ENCODE peak calls at places on chromosomes 16 and 17, in five cellular contexts. W is lung, Z is left lung, L is spleen, I is heart right ventricle. T is an unnamed sample.
A peak's percentile ranks its signal among the peaks of the same experiment; 100 is the strongest.

GRCh38 chr17:83155128-83156081 is 76.0 kb downstream of the METRNL start:
- DNase-seq in W (peak; percentile 29), Z (peak; percentile 72), L (peak; percentile 54), I (no peak), T (no peak)

GRCh38 chr17:55254375-55254774 is 10.4 kb upstream of the HLF start:
- DNase-seq in W (no peak), Z (no peak), L (no peak), I (no peak), T (no peak)

GRCh38 chr16:4344659-4345438 is 6.3 kb downstream of the PAM16 start:
- DNase-seq in W (no peak), Z (no peak), L (no peak), I (no peak), T (no peak)

GRCh38 chr17:63919311-63919723 is 678 bp upstream of the GH1 start:
- DNase-seq in W (peak; percentile 53), Z (peak; percentile 31), L (peak; percentile 86), I (peak; percentile 51), T (peak; percentile 46)

GRCh38 chr17:72634621-72635020 is 457.9 kb downstream of the SLC39A11 start:
- DNase-seq in W (no peak), Z (no peak), L (no peak), I (no peak), T (no peak)

GRCh38 chr17:1298616-1299015 is 19.2 kb downstream of the TRARG1 start:
- DNase-seq in W (no peak), Z (no peak), L (no peak), I (no peak), T (no peak)

GRCh38 chr16:23025692-23026305 is 123.5 kb downstream of the USP31 start:
- DNase-seq in W (no peak), Z (no peak), L (no peak), I (no peak), T (no peak)

GRCh38 chr17:41406205-41406604 is 8.8 kb upstream of the KRT31 start:
- DNase-seq in W (no peak), Z (no peak), L (no peak), I (no peak), T (no peak)

GRCh38 chr16:51538707-51539604 is 387.9 kb upstream of the SALL1 start:
- DNase-seq in W (no peak), Z (no peak), L (no peak), I (no peak), T (no peak)

GRCh38 chr16:74868501-74868900 is 93.9 kb upstream of the FA2H start:
- DNase-seq in W (no peak), Z (no peak), L (no peak), I (peak; percentile 16), T (no peak)

GRCh38 chr16:30005341-30006094 is 5.3 kb downstream of the DOC2A start:
- DNase-seq in W (no peak), Z (peak; percentile 76), L (no peak), I (no peak), T (no peak)

GRCh38 chr16:3220839-3221238 is 14.1 kb downstream of the ZNF200 start:
- DNase-seq in W (no peak), Z (no peak), L (no peak), I (no peak), T (no peak)

GRCh38 chr16:3223913-3224515 is 10.9 kb downstream of the ZNF200 start:
- DNase-seq in W (no peak), Z (no peak), L (no peak), I (no peak), T (no peak)
- H3K9me3 ChIP-seq in W (peaks cover 38% of the 10 kb centered on the region), Z (peaks cover 22% of the 10 kb centered on the region), L (peaks cover 100% of the 10 kb centered on the region), I (peaks cover 87% of the 10 kb centered on the region), T (peaks cover 21% of the 10 kb centered on the region)

DNA sequence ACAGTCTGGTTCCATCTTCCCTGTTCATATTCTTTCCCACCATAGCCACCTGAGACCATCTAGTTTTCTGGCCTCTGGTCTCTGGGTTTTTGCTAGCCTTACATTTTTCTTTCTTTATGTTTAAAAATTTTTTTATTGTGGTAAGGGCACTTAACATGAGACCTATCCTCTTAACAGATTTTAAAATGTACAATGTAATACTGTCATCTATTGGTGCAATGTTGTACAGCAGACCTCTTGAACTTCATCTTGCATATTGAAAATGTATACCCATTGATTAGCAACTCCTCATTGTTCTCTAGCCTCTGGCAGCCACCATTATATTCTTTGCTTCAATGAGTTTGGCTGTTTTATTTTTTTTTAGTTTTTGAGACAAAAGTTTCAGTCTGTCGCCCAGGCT is 39.2 kb downstream of the ITGAM start:
- DNase-seq in W (no peak), Z (no peak), L (no peak), I (no peak), T (no peak)
- TF ChIP-seq CTCF in W (no peak), Z (no peak), L (no peak), I (no peak), T (no peak)

DNA sequence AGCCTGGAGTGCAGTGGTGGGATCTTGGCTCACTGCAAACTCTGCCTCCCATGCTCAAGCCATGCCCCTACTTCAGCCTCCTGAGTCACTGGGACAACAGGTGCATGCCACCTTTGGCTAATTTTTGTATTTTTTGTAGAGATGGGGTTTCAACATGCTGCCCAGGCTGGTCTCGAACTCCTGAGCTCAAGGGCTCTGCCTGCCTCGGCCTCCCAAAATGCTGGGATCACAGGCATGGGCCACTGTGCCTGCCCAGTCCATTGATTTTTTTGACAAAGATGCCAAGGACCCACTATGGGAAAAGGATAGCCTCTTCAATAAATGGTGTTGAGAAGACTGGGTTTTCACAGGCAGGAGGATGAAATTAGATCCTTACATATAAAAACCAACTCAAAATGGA is 10.8 kb upstream of the ADCY7 start:
- DNase-seq in W (no peak), Z (no peak), L (no peak), I (no peak), T (no peak)
- H3K4me1 ChIP-seq in W (no peaks in the 10 kb centered on the region), Z (peaks cover 45% of the 10 kb centered on the region), L (peaks cover 50% of the 10 kb centered on the region), I (peaks cover 43% of the 10 kb centered on the region), T (no peaks in the 10 kb centered on the region)

DNA sequence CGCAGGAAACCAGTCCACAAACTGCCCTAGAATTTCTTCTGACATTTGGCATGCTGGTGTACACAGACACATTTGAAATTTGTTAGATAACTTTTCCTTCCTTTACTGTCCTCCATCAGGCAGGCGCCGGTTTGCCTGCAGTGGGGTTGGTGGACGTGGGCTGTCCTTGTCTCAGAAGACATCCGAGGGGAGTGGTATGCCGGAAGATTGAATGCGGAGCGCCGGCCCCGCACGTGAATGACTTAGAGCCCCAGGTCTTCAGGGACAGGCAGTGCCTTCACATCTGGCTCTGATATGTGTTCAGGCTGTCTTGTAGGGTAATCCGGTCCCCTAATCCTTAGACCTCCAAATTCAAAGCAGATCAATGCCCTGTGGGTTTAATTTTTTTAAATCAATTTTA is 13.4 kb downstream of the RAB40C start:
- DNase-seq in W (no peak), Z (no peak), L (no peak), I (no peak), T (no peak)
- H3K9me3 ChIP-seq in W (no peaks in the 10 kb centered on the region), Z (no peaks in the 10 kb centered on the region), L (peaks cover 10% of the 10 kb centered on the region), I (no peaks in the 10 kb centered on the region), T (no peaks in the 10 kb centered on the region)

GRCh38 chr16:88347656-88348376 is 34.9 kb upstream of the ZNF469 start:
- DNase-seq in W (no peak), Z (peak; percentile 34), L (peak; percentile 83), I (no peak), T (no peak)
- TF ChIP-seq CTCF in W (no peak), Z (no peak), L (no peak), I (no peak), T (no peak)

GRCh38 chr16:68082596-68083238 is 2.5 kb upstream of the NFATC3 start:
- DNase-seq in W (no peak), Z (no peak), L (no peak), I (no peak), T (no peak)
- H3K4me1 ChIP-seq in W (peaks cover 2% of the 10 kb centered on the region), Z (peaks cover 87% of the 10 kb centered on the region), L (peaks cover 87% of the 10 kb centered on the region), I (peaks cover 85% of the 10 kb centered on the region), T (peaks cover 72% of the 10 kb centered on the region)

DNA sequence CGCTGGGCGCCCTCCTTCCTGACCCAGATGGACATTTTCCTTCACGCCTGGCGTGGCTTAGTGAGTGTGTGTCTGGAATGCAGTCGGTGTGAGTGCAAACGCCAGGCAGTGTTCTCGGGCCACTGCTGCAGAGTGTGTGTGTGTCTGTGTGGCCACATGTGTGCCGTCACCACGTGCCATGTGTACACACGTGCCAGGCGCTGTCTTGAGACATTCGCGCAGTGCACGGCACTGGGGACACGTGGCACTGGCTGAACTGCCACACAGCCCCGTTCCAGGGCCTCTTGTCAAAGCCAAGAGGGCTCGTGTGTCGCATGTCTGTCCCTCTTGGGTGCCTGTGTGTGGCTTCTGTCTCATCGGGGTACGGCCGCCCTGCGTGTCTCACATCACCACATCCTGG is 28.8 kb downstream of the MAPK8IP3 start:
- DNase-seq in W (no peak), Z (no peak), L (no peak), I (no peak), T (no peak)
- H3K9me3 ChIP-seq in W (no peaks in the 10 kb centered on the region), Z (no peaks in the 10 kb centered on the region), L (no peaks in the 10 kb centered on the region), I (no peaks in the 10 kb centered on the region), T (no peaks in the 10 kb centered on the region)

GRCh38 chr16:62205459-62205858 is 169.2 kb upstream of the CDH8 start:
- DNase-seq in W (no peak), Z (no peak), L (no peak), I (no peak), T (no peak)
- TF ChIP-seq CTCF in W (no peak), Z (no peak), L (no peak), I (no peak), T (no peak)

DNA sequence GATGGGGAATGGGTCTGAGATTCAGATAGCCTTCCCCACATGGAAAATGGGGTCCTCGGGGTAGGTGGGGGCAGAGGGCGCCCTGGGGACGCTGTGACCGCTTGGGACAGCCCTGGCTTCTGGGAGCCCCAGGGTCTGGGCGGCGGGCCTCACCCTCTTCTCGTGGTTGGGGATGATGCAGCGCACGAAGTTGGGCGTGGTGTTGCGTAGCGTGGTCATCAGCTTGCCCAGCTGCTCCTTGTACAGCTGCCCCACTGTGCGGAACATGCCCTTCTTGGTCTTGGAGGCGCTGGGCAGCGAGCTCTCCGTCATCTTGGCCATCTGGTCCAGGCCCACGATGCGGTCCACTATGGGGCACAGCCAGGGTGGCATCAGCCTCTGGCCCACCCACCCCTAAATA is 99.9 kb downstream of the NDE1 start:
- DNase-seq in W (no peak), Z (no peak), L (no peak), I (no peak), T (no peak)
- H3K4me1 ChIP-seq in W (no peaks in the 10 kb centered on the region), Z (no peaks in the 10 kb centered on the region), L (peaks cover 3% of the 10 kb centered on the region), I (no peaks in the 10 kb centered on the region), T (no peaks in the 10 kb centered on the region)

DNA sequence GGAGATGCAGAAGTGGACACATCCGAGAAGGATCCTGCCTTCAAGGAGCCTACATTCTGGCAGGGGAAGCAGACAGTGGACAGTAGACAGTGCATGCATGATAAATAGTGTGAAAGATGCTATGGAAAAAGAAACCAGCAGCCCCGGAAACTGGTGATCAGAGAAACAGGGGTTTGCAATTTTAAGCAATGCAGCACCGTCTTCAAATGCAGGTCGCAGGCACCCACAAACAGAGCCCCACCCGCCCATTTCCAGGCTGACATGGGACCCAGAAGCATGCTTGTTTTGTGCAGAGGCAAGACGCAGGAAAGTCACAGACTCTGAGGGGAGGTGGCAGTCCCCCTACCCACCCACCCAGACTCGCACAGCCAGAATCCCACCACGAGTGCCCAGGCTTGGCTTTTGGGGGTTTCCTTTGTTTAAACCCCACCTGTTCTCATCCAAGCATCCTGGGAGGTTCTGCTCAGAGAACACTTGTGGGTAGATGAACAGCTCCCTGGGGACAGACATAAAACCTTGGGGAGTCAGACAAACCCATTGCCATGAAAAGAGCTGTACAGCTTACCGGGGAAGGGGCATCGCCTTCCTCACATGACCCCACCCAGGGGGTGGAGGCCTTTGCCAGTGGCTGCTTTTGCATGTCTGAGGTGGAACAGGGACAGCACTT is 114.3 kb downstream of the MGAT5B start:
- DNase-seq in W (no peak), Z (no peak), L (no peak), I (no peak), T (no peak)
- H3K9me3 ChIP-seq in W (no peaks in the 10 kb centered on the region), Z (no peaks in the 10 kb centered on the region), L (peaks cover 12% of the 10 kb centered on the region), I (no peaks in the 10 kb centered on the region), T (no peaks in the 10 kb centered on the region)